ENCODE peak calls at places on chromosome 2, in five cellular contexts. B, G, A, W and P are unnamed samples.

GRCh38 chr2:237315170-237315880 is 98.6 kb downstream of the COL6A3 start:
- DNase-seq in B (peak), G (peak), A (peak), W (peak), P (peak)

GRCh38 chr2:8027387-8027786 is 654.5 kb upstream of the ID2 start:
- DNase-seq in B (no peak), G (no peak), A (no peak), W (no peak), P (no peak)

GRCh38 chr2:239896075-239896474 is 129.1 kb downstream of the NDUFA10 start:
- DNase-seq in B (no peak), G (peak), A (no peak), W (no peak), P (no peak)

GRCh38 chr2:63614448-63614968 is 25.7 kb downstream of the MDH1 start:
- DNase-seq in B (peak), G (peak), A (no peak), W (no peak), P (no peak)

GRCh38 chr2:117523267-117523666 is 291.2 kb upstream of the DDX18 start:
- DNase-seq in B (no peak), G (no peak), A (no peak), W (no peak), P (peak)

GRCh38 chr2:38671946-38672345 is 6.0 kb downstream of the GALM start:
- DNase-seq in B (no peak), G (peak), A (no peak), W (no peak), P (no peak)

GRCh38 chr2:140998577-140998976 is 1132.2 kb downstream of the LRP1B start:
- DNase-seq in B (no peak), G (no peak), A (no peak), W (no peak), P (no peak)

GRCh38 chr2:6526093-6526824 is 339.4 kb downstream of the CMPK2 start:
- DNase-seq in B (no peak), G (peak), A (no peak), W (peak), P (no peak)